ENCODE peak calls at places on chromosomes 1 and 21, in eight cellular contexts. C is stimulated activated CD8-positive, alpha-beta memory T cell treated with anti-CD3 and anti-CD28 coated beads, Interleukin-4, amount 100 ng/mL, for 24 hours; P is HS-5; A is CD4-positive, alpha-beta T cell; Z is GM19239; O is MM.1S; E is non-pigmented ciliary epithelial cell; K is NCI-H2081 treated with DMSO at 0.1 percent for 48 hours. V is an unnamed sample.

GRCh38 chr21:39710866-39711265 is 34.1 kb upstream of the IGSF5 start:
- DNase-seq in Z (no peak), A (no peak), K (no peak), E (no peak), O (no peak), C (no peak), P (no peak), V (no peak)

GRCh38 chr1:86500731-86501130 is 32.0 kb downstream of the CLCA1 start:
- DNase-seq in P (no peak), E (no peak), Z (no peak), O (no peak), A (no peak), K (no peak), C (no peak), V (no peak)

GRCh38 chr1:43554444-43554992 is 23.8 kb downstream of the PTPRF start:
- DNase-seq in E (peak), C (no peak), Z (no peak), K (no peak), O (peak), P (no peak), A (no peak), V (no peak)

GRCh38 chr1:230185076-230186001 is 118.3 kb downstream of the GALNT2 start:
- DNase-seq in K (no peak), A (no peak), O (no peak), Z (no peak), P (no peak), C (no peak), E (no peak), V (no peak)

GRCh38 chr1:81509619-81510018 is 291.1 kb upstream of the ADGRL2 start:
- DNase-seq in A (no peak), P (no peak), K (no peak), Z (no peak), O (no peak), C (no peak), E (no peak), V (no peak)

GRCh38 chr21:36615274-36615964 is 83.5 kb upstream of the SIM2 start:
- DNase-seq in A (no peak), C (no peak), Z (no peak), P (no peak), O (no peak), E (no peak), K (no peak), V (no peak)

GRCh38 chr1:17502326-17502778 is 37.1 kb upstream of the ARHGEF10L start:
- DNase-seq in K (no peak), E (peak), Z (peak), C (peak), P (no peak), A (peak), O (peak), V (peak)

GRCh38 chr1:26097696-26098095 is 13.9 kb upstream of the PDIK1L start:
- DNase-seq in Z (no peak), C (no peak), P (peak), A (no peak), O (no peak), E (peak), K (no peak), V (no peak)

GRCh38 chr1:194339451-194339850 is 1153.0 kb upstream of the B3GALT2 start:
- DNase-seq in K (no peak), P (no peak), O (no peak), Z (no peak), E (no peak), C (no peak), A (no peak), V (no peak)

GRCh38 chr21:45010096-45010495 is 64.3 kb upstream of the ADARB1 start:
- DNase-seq in O (no peak), Z (no peak), C (no peak), E (no peak), P (no peak), K (no peak), A (no peak), V (no peak)

GRCh38 chr1:201259476-201260235 is 23.6 kb upstream of the PKP1 start:
- DNase-seq in A (no peak), O (no peak), P (no peak), K (no peak), Z (no peak), E (no peak), C (no peak), V (no peak)

GRCh38 chr1:22754106-22754768 is 43.6 kb downstream of the EPHB2 start:
- DNase-seq in O (no peak), P (no peak), A (no peak), K (no peak), C (no peak), Z (peak), E (no peak), V (no peak)

GRCh38 chr1:162538815-162539431 is 22.6 kb upstream of the UAP1 start:
- DNase-seq in O (no peak), Z (no peak), K (no peak), A (no peak), E (peak), P (peak), C (no peak), V (no peak)

GRCh38 chr1:222099746-222100145 is 357.9 kb upstream of the DUSP10 start:
- DNase-seq in K (no peak), O (no peak), E (no peak), A (no peak), Z (no peak), C (no peak), P (no peak), V (peak)

GRCh38 chr1:186682721-186683120 is 2.5 kb upstream of the PTGS2 start:
- DNase-seq in K (no peak), P (peak), C (no peak), Z (no peak), E (no peak), A (no peak), O (no peak), V (no peak)

GRCh38 chr21:32917392-32918135 is 108.2 kb upstream of the OLIG2 start:
- DNase-seq in K (no peak), A (no peak), Z (no peak), P (no peak), O (no peak), C (no peak), E (no peak), V (no peak)

GRCh38 chr1:91685994-91686393 is 185.3 kb downstream of the CDC7 start:
- DNase-seq in E (no peak), Z (no peak), K (no peak), C (no peak), P (no peak), A (no peak), O (no peak), V (no peak)

GRCh38 chr1:203521812-203522211 is 27.9 kb downstream of the OPTC start:
- DNase-seq in K (no peak), A (no peak), O (no peak), C (no peak), P (no peak), E (no peak), Z (no peak), V (no peak)

GRCh38 chr1:240732390-240732789 is 120.4 kb upstream of the GREM2 start:
- DNase-seq in Z (peak), P (peak), O (peak), K (peak), C (no peak), E (peak), A (no peak), V (peak)

GRCh38 chr1:45793942-45794604 is 9.3 kb upstream of the MAST2 start:
- DNase-seq in A (no peak), K (no peak), P (no peak), C (no peak), O (no peak), E (no peak), Z (no peak), V (no peak)

GRCh38 chr1:15099441-15100137 is 54.0 kb upstream of the TMEM51 start:
- DNase-seq in C (no peak), O (no peak), P (no peak), Z (no peak), E (no peak), K (no peak), A (no peak), V (no peak)

GRCh38 chr1:157992031-157992568 is 1.3 kb upstream of the KIRREL1 start:
- DNase-seq in O (peak), E (no peak), Z (peak), C (peak), P (peak), K (no peak), A (peak), V (peak)

GRCh38 chr1:158248122-158248521 is 6.1 kb upstream of the CD1A start:
- DNase-seq in P (no peak), Z (peak), C (no peak), K (no peak), O (peak), A (no peak), E (no peak), V (peak)

GRCh38 chr1:23423415-23424170 is 955 bp downstream of the TCEA3 start:
- DNase-seq in K (no peak), C (no peak), O (no peak), A (no peak), E (no peak), P (no peak), Z (no peak), V (no peak)

GRCh38 chr1:234969630-234970370 is 158.8 kb downstream of the TOMM20 start:
- DNase-seq in P (no peak), O (no peak), E (no peak), A (no peak), C (no peak), Z (no peak), K (peak), V (peak)

GRCh38 chr1:209768354-209768774 is 12.5 kb downstream of the TRAF3IP3 start:
- DNase-seq in E (no peak), Z (peak), A (peak), P (no peak), O (peak), C (peak), K (no peak), V (no peak)

GRCh38 chr1:1907098-1907736 is 7.8 kb upstream of the CALML6 start:
- DNase-seq in E (no peak), O (peak), C (no peak), A (no peak), K (no peak), Z (no peak), P (no peak), V (no peak)

GRCh38 chr1:242211254-242212022 is 212.5 kb upstream of the MAP1LC3C start:
- DNase-seq in O (no peak), P (no peak), Z (no peak), C (no peak), K (no peak), E (no peak), A (no peak), V (no peak)

GRCh38 chr1:44828003-44828651 is 14.9 kb downstream of the PTCH2 start:
- DNase-seq in P (no peak), Z (no peak), E (no peak), K (no peak), O (no peak), A (no peak), C (no peak), V (no peak)